ENCODE peak calls at places on chromosome 22, in four cellular contexts. E, P, W and A are unnamed samples.

GRCh38 chr22:39456262-39457046 is at the start of gene MGAT3:
- DNase-seq in P (no peak), W (no peak), E (no peak), A (no peak)

GRCh38 chr22:37095113-37095512 is 14.4 kb downstream of the TMPRSS6 start:
- DNase-seq in P (peak; percentile 44), W (no peak), E (no peak), A (no peak)

GRCh38 chr22:42180349-42180842 is 49.8 kb upstream of the CYP2D6 start:
- DNase-seq in W (no peak), E (no peak), P (no peak), A (no peak)

GRCh38 chr22:46230262-46230901 is 19.7 kb downstream of the CDPF1 start:
- DNase-seq in P (no peak), W (no peak), E (no peak), A (no peak)

GRCh38 chr22:39900306-39901227 is at the start of gene GRAP2:
- DNase-seq in E (no peak), W (peak; percentile 54), P (no peak), A (no peak)

GRCh38 chr22:21702094-21702493 is 33.5 kb downstream of the YPEL1 start:
- DNase-seq in E (no peak), P (no peak), W (no peak), A (no peak)

GRCh38 chr22:32204211-32204855 is 540 bp downstream of the RFPL2 start:
- DNase-seq in E (peak; percentile 61), P (no peak), W (peak; percentile 42), A (no peak)

GRCh38 chr22:45769569-45770210 is 98.1 kb downstream of the ATXN10 start:
- DNase-seq in P (no peak), W (no peak), E (no peak), A (no peak)

GRCh38 chr22:33919591-33920501 is at the start of gene LARGE1:
- DNase-seq in E (peak; percentile 44), P (no peak), W (peak; percentile 54), A (no peak)